ENCODE peak calls at places on chromosome 1, in eight cellular contexts. U is NAMALWA; T is NCI-H1417; Z is substantia nigra; N is mammary epithelial cell; E is amniotic stem cell; G is NT2/D1; K is stimulated activated CD4-positive, alpha-beta T cell treated with anti-CD3 and anti-CD28 coated beads, TNF-alpha, amount 100 ng/mL, for 24 hours. V is an unnamed sample.

GRCh38 chr1:52140633-52141512 is 1.0 kb upstream of the ZFYVE9 start:
- DNase-seq in U (peak), T (no peak), Z (no peak), N (peak), E (no peak), G (no peak), K (no peak), V (no peak)

GRCh38 chr1:3450202-3450863 is 4.1 kb upstream of the ARHGEF16 start:
- DNase-seq in U (no peak), T (no peak), Z (no peak), N (no peak), E (no peak), G (no peak), K (no peak), V (no peak)

GRCh38 chr1:18724001-18724411 is 93.4 kb downstream of the PAX7 start:
- DNase-seq in U (no peak), T (no peak), Z (no peak), N (no peak), E (no peak), G (no peak), K (no peak), V (no peak)

GRCh38 chr1:245345191-245345884 is 190.6 kb downstream of the KIF26B start:
- DNase-seq in U (no peak), T (peak), Z (no peak), N (no peak), E (no peak), G (peak), K (no peak), V (no peak)

GRCh38 chr1:167627615-167627864 is 2.5 kb upstream of the RCSD1 start:
- DNase-seq in U (peak), T (no peak), Z (no peak), N (no peak), E (no peak), G (no peak), K (no peak), V (no peak)

GRCh38 chr1:61588736-61589381 is 136.1 kb downstream of the TM2D1 start:
- DNase-seq in U (peak), T (peak), Z (no peak), N (peak), E (peak), G (peak), K (peak), V (peak)

GRCh38 chr1:94641990-94642389 is 100.4 kb upstream of the F3 start:
- DNase-seq in U (no peak), T (no peak), Z (no peak), N (peak), E (no peak), G (no peak), K (no peak), V (no peak)

GRCh38 chr1:42176902-42177519 is 12.5 kb upstream of the GUCA2A start:
- DNase-seq in U (peak), T (peak), Z (no peak), N (peak), E (no peak), G (peak), K (no peak), V (no peak)

GRCh38 chr1:186244825-186245224 is 130.2 kb downstream of the TPR start:
- DNase-seq in U (peak), T (no peak), Z (no peak), N (no peak), E (no peak), G (no peak), K (no peak), V (no peak)

GRCh38 chr1:29631361-29631760 is 395.0 kb downstream of the PTPRU start:
- DNase-seq in U (no peak), T (no peak), Z (no peak), N (no peak), E (no peak), G (no peak), K (no peak), V (no peak)

GRCh38 chr1:200351826-200352549 is 57.8 kb downstream of the ZNF281 start:
- DNase-seq in U (peak), T (no peak), Z (no peak), N (peak), E (peak), G (no peak), K (no peak), V (no peak)

GRCh38 chr1:183604811-183605210 is 14.6 kb upstream of the NCF2 start:
- DNase-seq in U (no peak), T (no peak), Z (no peak), N (no peak), E (no peak), G (no peak), K (no peak), V (no peak)

GRCh38 chr1:147897030-147897756 is 5.4 kb upstream of the GJA8 start:
- DNase-seq in U (no peak), T (no peak), Z (no peak), N (peak), E (no peak), G (no peak), K (no peak), V (no peak)

GRCh38 chr1:22818061-22818770 is 107.6 kb downstream of the EPHB2 start:
- DNase-seq in U (no peak), T (no peak), Z (no peak), N (no peak), E (no peak), G (no peak), K (no peak), V (no peak)

GRCh38 chr1:206898089-206898908 is 1.1 kb downstream of the IL24 start:
- DNase-seq in U (no peak), T (peak), Z (no peak), N (peak), E (peak), G (no peak), K (no peak), V (peak)

GRCh38 chr1:112904831-112905227 is 51.2 kb downstream of the SLC16A1 start:
- DNase-seq in U (no peak), T (no peak), Z (no peak), N (peak), E (no peak), G (no peak), K (no peak), V (no peak)

GRCh38 chr1:16979475-16980327 is 719 bp downstream of the MFAP2 start:
- DNase-seq in U (no peak), T (no peak), Z (no peak), N (no peak), E (no peak), G (no peak), K (no peak), V (no peak)

GRCh38 chr1:185409763-185410528 is 92.9 kb upstream of the IVNS1ABP start:
- DNase-seq in U (no peak), T (no peak), Z (no peak), N (peak), E (no peak), G (no peak), K (no peak), V (no peak)

GRCh38 chr1:174953657-174954435 is 45.9 kb upstream of the CACYBP start:
- DNase-seq in U (peak), T (peak), Z (no peak), N (no peak), E (no peak), G (no peak), K (no peak), V (no peak)